ENCODE peak calls at places on chromosomes 7 and 10, in nine cellular contexts. E, M, Q, F, N, H, P, D and A are unnamed samples.
A peak's percentile ranks its signal among the peaks of the same experiment; 100 is the strongest.

GRCh38 chr10:78202386-78202785 is 168.7 kb downstream of the RPS24 start:
- DNase-seq in P (no peak), E (no peak), N (no peak), Q (no peak), D (no peak), M (no peak), F (no peak), H (no peak), A (no peak)

GRCh38 chr7:157542669-157543021 is 205.8 kb downstream of the DNAJB6 start:
- DNase-seq in H (no peak), P (no peak), D (no peak), F (peak; percentile 5), E (no peak), Q (no peak), N (no peak), M (no peak), A (no peak)

GRCh38 chr7:81111781-81112540 is 193.1 kb upstream of the SEMA3C start:
- DNase-seq in E (no peak), P (no peak), Q (no peak), D (no peak), H (no peak), F (peak; percentile 38), N (no peak), M (no peak), A (no peak)

GRCh38 chr10:77075916-77076315 is 561.7 kb downstream of the KCNMA1 start:
- DNase-seq in F (no peak), Q (no peak), E (no peak), M (no peak), D (no peak), P (no peak), H (no peak), N (no peak), A (no peak)

GRCh38 chr7:153887756-153888591 is 164.2 kb upstream of the DPP6 start:
- DNase-seq in E (no peak), F (no peak), H (no peak), M (no peak), Q (no peak), P (peak; percentile 8), N (no peak), D (no peak), A (no peak)

GRCh38 chr10:120485946-120486345 is 28.9 kb downstream of the PLPP4 start:
- DNase-seq in M (no peak), Q (no peak), P (no peak), N (no peak), D (no peak), F (no peak), E (no peak), H (no peak), A (no peak)

GRCh38 chr10:103789771-103790201 is 65.6 kb downstream of the SH3PXD2A start:
- DNase-seq in N (no peak), E (no peak), Q (no peak), H (no peak), F (peak; percentile 91), D (no peak), P (no peak), M (no peak), A (no peak)

GRCh38 chr7:129493555-129493954 is 8.8 kb upstream of the SMKR1 start:
- DNase-seq in Q (no peak), M (no peak), E (no peak), F (no peak), D (no peak), P (no peak), H (no peak), N (no peak), A (no peak)

GRCh38 chr7:33639552-33640197 is 265.7 kb upstream of the BMPER start:
- DNase-seq in M (no peak), Q (no peak), H (no peak), D (no peak), F (no peak), E (no peak), N (no peak), P (no peak), A (no peak)

GRCh38 chr7:20408467-20408826 is 77.7 kb downstream of the ITGB8 start:
- DNase-seq in N (no peak), D (no peak), M (no peak), Q (peak; percentile 11), E (no peak), P (no peak), H (no peak), F (no peak), A (no peak)